ENCODE peak calls at places on chromosome 3, in eight cellular contexts. One of them, this sample, is unnamed.

GRCh38 chr3:38480930-38481329 is 15.2 kb upstream of the EXOG start:
- DNase-seq in activated CD8-positive, alpha-beta memory T cell treated with anti-CD3 and anti-CD28 coated beads for 24 hours: no peak
- DNase-seq in breast epithelium: no peak
- DNase-seq in HFFc6: no peak
- DNase-seq in NCI-H1436: no peak
- DNase-seq in stromal cell of bone marrow: no peak
- DNase-seq in brain pericyte: no peak
- DNase-seq in ACHN: no peak
- DNase-seq in this sample: no peak

GRCh38 chr3:52512105-52512504 is 17.0 kb downstream of the STAB1 start:
- DNase-seq in activated CD8-positive, alpha-beta memory T cell treated with anti-CD3 and anti-CD28 coated beads for 24 hours: no peak
- DNase-seq in breast epithelium: no peak
- DNase-seq in HFFc6: no peak
- DNase-seq in NCI-H1436: no peak
- DNase-seq in stromal cell of bone marrow: no peak
- DNase-seq in brain pericyte: no peak
- DNase-seq in ACHN: no peak
- DNase-seq in this sample: no peak

GRCh38 chr3:168812234-168812633 is 716.5 kb upstream of the GOLIM4 start:
- DNase-seq in activated CD8-positive, alpha-beta memory T cell treated with anti-CD3 and anti-CD28 coated beads for 24 hours: no peak
- DNase-seq in breast epithelium: no peak
- DNase-seq in HFFc6: no peak
- DNase-seq in NCI-H1436: no peak
- DNase-seq in stromal cell of bone marrow: no peak
- DNase-seq in brain pericyte: no peak
- DNase-seq in ACHN: no peak
- DNase-seq in this sample: no peak

GRCh38 chr3:111311709-111312235 is 230.2 kb upstream of the CD96 start:
- DNase-seq in activated CD8-positive, alpha-beta memory T cell treated with anti-CD3 and anti-CD28 coated beads for 24 hours: no peak
- DNase-seq in breast epithelium: no peak
- DNase-seq in HFFc6: no peak
- DNase-seq in NCI-H1436: no peak
- DNase-seq in stromal cell of bone marrow: no peak
- DNase-seq in brain pericyte: no peak
- DNase-seq in ACHN: no peak
- DNase-seq in this sample: no peak

GRCh38 chr3:157115069-157116006 is 44.6 kb downstream of the CCNL1 start:
- DNase-seq in activated CD8-positive, alpha-beta memory T cell treated with anti-CD3 and anti-CD28 coated beads for 24 hours: no peak
- DNase-seq in breast epithelium: no peak
- DNase-seq in HFFc6: peak; percentile 77
- DNase-seq in NCI-H1436: no peak
- DNase-seq in stromal cell of bone marrow: no peak
- DNase-seq in brain pericyte: no peak
- DNase-seq in ACHN: peak; percentile 19
- DNase-seq in this sample: peak; percentile 87

GRCh38 chr3:123431658-123432323 is 17.1 kb downstream of the ADCY5 start:
- DNase-seq in activated CD8-positive, alpha-beta memory T cell treated with anti-CD3 and anti-CD28 coated beads for 24 hours: no peak
- DNase-seq in breast epithelium: no peak
- DNase-seq in HFFc6: no peak
- DNase-seq in NCI-H1436: no peak
- DNase-seq in stromal cell of bone marrow: no peak
- DNase-seq in brain pericyte: no peak
- DNase-seq in ACHN: no peak
- DNase-seq in this sample: peak; percentile 83

GRCh38 chr3:183430325-183430957 is 2.0 kb upstream of the MCF2L2 start:
- DNase-seq in activated CD8-positive, alpha-beta memory T cell treated with anti-CD3 and anti-CD28 coated beads for 24 hours: no peak
- DNase-seq in breast epithelium: no peak
- DNase-seq in HFFc6: no peak
- DNase-seq in NCI-H1436: no peak
- DNase-seq in stromal cell of bone marrow: no peak
- DNase-seq in brain pericyte: no peak
- DNase-seq in ACHN: no peak
- DNase-seq in this sample: no peak

GRCh38 chr3:32603064-32603463 is 32.4 kb upstream of the DYNC1LI1 start:
- DNase-seq in activated CD8-positive, alpha-beta memory T cell treated with anti-CD3 and anti-CD28 coated beads for 24 hours: no peak
- DNase-seq in breast epithelium: no peak
- DNase-seq in HFFc6: no peak
- DNase-seq in NCI-H1436: no peak
- DNase-seq in stromal cell of bone marrow: no peak
- DNase-seq in brain pericyte: no peak
- DNase-seq in ACHN: no peak
- DNase-seq in this sample: no peak

GRCh38 chr3:115127208-115127607 is 19.9 kb downstream of the ZBTB20 start:
- DNase-seq in activated CD8-positive, alpha-beta memory T cell treated with anti-CD3 and anti-CD28 coated beads for 24 hours: no peak
- DNase-seq in breast epithelium: no peak
- DNase-seq in HFFc6: no peak
- DNase-seq in NCI-H1436: no peak
- DNase-seq in stromal cell of bone marrow: no peak
- DNase-seq in brain pericyte: no peak
- DNase-seq in ACHN: no peak
- DNase-seq in this sample: no peak

GRCh38 chr3:32224047-32224446 is 14.4 kb upstream of the CMTM8 start:
- DNase-seq in activated CD8-positive, alpha-beta memory T cell treated with anti-CD3 and anti-CD28 coated beads for 24 hours: no peak
- DNase-seq in breast epithelium: no peak
- DNase-seq in HFFc6: no peak
- DNase-seq in NCI-H1436: no peak
- DNase-seq in stromal cell of bone marrow: no peak
- DNase-seq in brain pericyte: no peak
- DNase-seq in ACHN: no peak
- DNase-seq in this sample: no peak

GRCh38 chr3:52196977-52197376 is 983 bp upstream of the ALAS1 start:
- DNase-seq in activated CD8-positive, alpha-beta memory T cell treated with anti-CD3 and anti-CD28 coated beads for 24 hours: no peak
- DNase-seq in breast epithelium: no peak
- DNase-seq in HFFc6: no peak
- DNase-seq in NCI-H1436: no peak
- DNase-seq in stromal cell of bone marrow: no peak
- DNase-seq in brain pericyte: no peak
- DNase-seq in ACHN: no peak
- DNase-seq in this sample: no peak

GRCh38 chr3:73656241-73656890 is 31.6 kb upstream of the PDZRN3 start:
- DNase-seq in activated CD8-positive, alpha-beta memory T cell treated with anti-CD3 and anti-CD28 coated beads for 24 hours: no peak
- DNase-seq in breast epithelium: peak; percentile 82
- DNase-seq in HFFc6: peak; percentile 73
- DNase-seq in NCI-H1436: no peak
- DNase-seq in stromal cell of bone marrow: peak; percentile 29
- DNase-seq in brain pericyte: no peak
- DNase-seq in ACHN: no peak
- DNase-seq in this sample: no peak

GRCh38 chr3:13026534-13026933 is 46.7 kb downstream of the IQSEC1 start:
- DNase-seq in activated CD8-positive, alpha-beta memory T cell treated with anti-CD3 and anti-CD28 coated beads for 24 hours: no peak
- DNase-seq in breast epithelium: no peak
- DNase-seq in HFFc6: no peak
- DNase-seq in NCI-H1436: no peak
- DNase-seq in stromal cell of bone marrow: no peak
- DNase-seq in brain pericyte: no peak
- DNase-seq in ACHN: no peak
- DNase-seq in this sample: no peak

GRCh38 chr3:149352556-149352955 is 19.1 kb upstream of the TM4SF18 start:
- DNase-seq in activated CD8-positive, alpha-beta memory T cell treated with anti-CD3 and anti-CD28 coated beads for 24 hours: peak; percentile 59
- DNase-seq in breast epithelium: peak; percentile 41
- DNase-seq in HFFc6: peak; percentile 48
- DNase-seq in NCI-H1436: peak; percentile 54
- DNase-seq in stromal cell of bone marrow: no peak
- DNase-seq in brain pericyte: no peak
- DNase-seq in ACHN: peak; percentile 73
- DNase-seq in this sample: peak; percentile 72

GRCh38 chr3:112602217-112602838 is 38.6 kb downstream of the CCDC80 start:
- DNase-seq in activated CD8-positive, alpha-beta memory T cell treated with anti-CD3 and anti-CD28 coated beads for 24 hours: no peak
- DNase-seq in breast epithelium: no peak
- DNase-seq in HFFc6: no peak
- DNase-seq in NCI-H1436: no peak
- DNase-seq in stromal cell of bone marrow: no peak
- DNase-seq in brain pericyte: no peak
- DNase-seq in ACHN: no peak
- DNase-seq in this sample: no peak

GRCh38 chr3:148584438-148584837 is 113.3 kb upstream of the AGTR1 start:
- DNase-seq in activated CD8-positive, alpha-beta memory T cell treated with anti-CD3 and anti-CD28 coated beads for 24 hours: no peak
- DNase-seq in breast epithelium: no peak
- DNase-seq in HFFc6: no peak
- DNase-seq in NCI-H1436: no peak
- DNase-seq in stromal cell of bone marrow: no peak
- DNase-seq in brain pericyte: no peak
- DNase-seq in ACHN: no peak
- DNase-seq in this sample: no peak

GRCh38 chr3:66665021-66665695 is 164.3 kb upstream of the LRIG1 start:
- DNase-seq in activated CD8-positive, alpha-beta memory T cell treated with anti-CD3 and anti-CD28 coated beads for 24 hours: no peak
- DNase-seq in breast epithelium: no peak
- DNase-seq in HFFc6: no peak
- DNase-seq in NCI-H1436: no peak
- DNase-seq in stromal cell of bone marrow: no peak
- DNase-seq in brain pericyte: no peak
- DNase-seq in ACHN: no peak
- DNase-seq in this sample: no peak

GRCh38 chr3:62248831-62249776 is 124.2 kb downstream of the FEZF2 start:
- DNase-seq in activated CD8-positive, alpha-beta memory T cell treated with anti-CD3 and anti-CD28 coated beads for 24 hours: no peak
- DNase-seq in breast epithelium: no peak
- DNase-seq in HFFc6: no peak
- DNase-seq in NCI-H1436: no peak
- DNase-seq in stromal cell of bone marrow: no peak
- DNase-seq in brain pericyte: no peak
- DNase-seq in ACHN: no peak
- DNase-seq in this sample: peak; percentile 3

GRCh38 chr3:98901032-98901464 is 447 bp downstream of the DCBLD2 start:
- DNase-seq in activated CD8-positive, alpha-beta memory T cell treated with anti-CD3 and anti-CD28 coated beads for 24 hours: no peak
- DNase-seq in breast epithelium: peak; percentile 35
- DNase-seq in HFFc6: no peak
- DNase-seq in NCI-H1436: peak; percentile 64
- DNase-seq in stromal cell of bone marrow: no peak
- DNase-seq in brain pericyte: no peak
- DNase-seq in ACHN: peak; percentile 2
- DNase-seq in this sample: peak; percentile 66

GRCh38 chr3:196108075-196108743 is 26.3 kb upstream of the TFRC start:
- DNase-seq in activated CD8-positive, alpha-beta memory T cell treated with anti-CD3 and anti-CD28 coated beads for 24 hours: no peak
- DNase-seq in breast epithelium: no peak
- DNase-seq in HFFc6: no peak
- DNase-seq in NCI-H1436: peak; percentile 30
- DNase-seq in stromal cell of bone marrow: no peak
- DNase-seq in brain pericyte: no peak
- DNase-seq in ACHN: no peak
- DNase-seq in this sample: no peak